ENCODE peak calls at places on chromosomes 2 and 18, in four cellular contexts. W is dermis blood vessel endothelial cell, R is transverse colon, C is T-cell. J is an unnamed sample.

GRCh38 chr2:10844083-10844482 is 31.5 kb upstream of the PDIA6 start:
- DNase-seq in C (no peak), W (peak), R (peak), J (peak)

GRCh38 chr2:240519396-240520142 is 38.2 kb downstream of the ANKMY1 start:
- DNase-seq in W (peak), R (no peak), C (no peak), J (no peak)

GRCh38 chr2:237207641-237208040 is 122.0 kb downstream of the COPS8 start:
- DNase-seq in W (no peak), R (peak), C (no peak), J (peak)

GRCh38 chr2:48651127-48651526 is 33.5 kb downstream of the GTF2A1L start:
- DNase-seq in W (peak), C (no peak), R (no peak), J (no peak)

GRCh38 chr2:675460-675859 is 1.7 kb downstream of the TMEM18 start:
- DNase-seq in W (no peak), R (no peak), C (no peak), J (no peak)

GRCh38 chr2:240793313-240794177 is 26.5 kb downstream of the KIF1A start:
- DNase-seq in C (no peak), R (no peak), W (no peak), J (peak)

GRCh38 chr2:167785606-167786005 is 461.8 kb downstream of the STK39 start:
- DNase-seq in C (no peak), W (no peak), R (no peak), J (no peak)

GRCh38 chr2:223586261-223586660 is 15.9 kb downstream of the SCG2 start:
- DNase-seq in W (no peak), C (no peak), R (no peak), J (no peak)

GRCh38 chr2:109470121-109470921 is 143.4 kb downstream of the SEPTIN10 start:
- DNase-seq in W (peak), C (no peak), R (peak), J (peak)

GRCh38 chr2:236548179-236548918 is 21.3 kb upstream of the ACKR3 start:
- DNase-seq in R (no peak), C (no peak), W (no peak), J (no peak)

GRCh38 chr2:29526587-29527586 is 394.5 kb downstream of the ALK start:
- DNase-seq in C (no peak), R (no peak), W (no peak), J (no peak)

GRCh38 chr18:50947899-50948298 is 19.9 kb upstream of the ELAC1 start:
- DNase-seq in W (no peak), C (no peak), R (no peak), J (no peak)

GRCh38 chr2:157792345-157793052 is 83.6 kb downstream of the ACVR1 start:
- DNase-seq in R (no peak), W (no peak), C (no peak), J (no peak)

J was measured in mucosa of descending colon.